ENCODE peak calls at places on chromosomes 1 and 21, in eight cellular contexts. S, D, K, L, G, B, F and E are unnamed samples.

GRCh38 chr1:234230414-234230862 is 142.8 kb upstream of the COA6 start:
- DNase-seq in S (no peak), D (no peak), K (no peak), L (no peak), G (no peak), B (no peak), F (no peak), E (no peak)

GRCh38 chr1:16070640-16071355 is 2.7 kb downstream of the FAM131C start:
- DNase-seq in S (no peak), D (no peak), K (no peak), L (no peak), G (no peak), B (no peak), F (no peak), E (no peak)

GRCh38 chr1:154627247-154628121 is 19.5 kb upstream of the ADAR start:
- DNase-seq in S (peak), D (peak), K (peak), L (peak), G (peak), B (peak), F (peak), E (peak)

GRCh38 chr1:172460177-172460576 is 16.3 kb upstream of the PIGC start:
- DNase-seq in S (no peak), D (no peak), K (no peak), L (no peak), G (no peak), B (no peak), F (no peak), E (no peak)

GRCh38 chr1:228285661-228286504 is 78.0 kb downstream of the OBSCN start:
- DNase-seq in S (no peak), D (no peak), K (peak), L (no peak), G (peak), B (no peak), F (no peak), E (no peak)

GRCh38 chr1:12424793-12425192 is 193.2 kb downstream of the DHRS3 start:
- DNase-seq in S (no peak), D (no peak), K (no peak), L (no peak), G (no peak), B (no peak), F (peak), E (no peak)

GRCh38 chr1:84272401-84272800 is 29.1 kb upstream of the SAMD13 start:
- DNase-seq in S (peak), D (no peak), K (no peak), L (no peak), G (no peak), B (no peak), F (no peak), E (no peak)

GRCh38 chr1:110880708-110881374 is 7.9 kb downstream of the CD53 start:
- DNase-seq in S (no peak), D (no peak), K (no peak), L (no peak), G (no peak), B (peak), F (no peak), E (no peak)

GRCh38 chr1:245378352-245379144 is 223.8 kb downstream of the KIF26B start:
- DNase-seq in S (no peak), D (no peak), K (no peak), L (no peak), G (no peak), B (no peak), F (no peak), E (peak)

GRCh38 chr1:27496604-27497155 is 6.7 kb upstream of the WASF2 start:
- DNase-seq in S (no peak), D (peak), K (no peak), L (peak), G (no peak), B (peak), F (peak), E (peak)

GRCh38 chr1:90370696-90371095 is 346.4 kb downstream of the BARHL2 start:
- DNase-seq in S (no peak), D (no peak), K (no peak), L (no peak), G (no peak), B (no peak), F (no peak), E (no peak)

GRCh38 chr21:29235714-29236197 is 63.0 kb upstream of the BACH1 start:
- DNase-seq in S (no peak), D (no peak), K (no peak), L (no peak), G (no peak), B (no peak), F (no peak), E (no peak)

GRCh38 chr1:35499652-35500176 is 57.5 kb downstream of the KIAA0319L start:
- DNase-seq in S (peak), D (no peak), K (no peak), L (no peak), G (no peak), B (no peak), F (no peak), E (no peak)

GRCh38 chr1:220221670-220222069 is 50.6 kb downstream of the RAB3GAP2 start:
- DNase-seq in S (no peak), D (no peak), K (no peak), L (no peak), G (no peak), B (no peak), F (no peak), E (no peak)

GRCh38 chr1:150126811-150127210 is 22.9 kb upstream of the PLEKHO1 start:
- DNase-seq in S (no peak), D (no peak), K (no peak), L (no peak), G (no peak), B (no peak), F (no peak), E (no peak)

GRCh38 chr21:45528981-45529784 is 13.1 kb downstream of the SLC19A1 start:
- DNase-seq in S (peak), D (no peak), K (no peak), L (no peak), G (no peak), B (no peak), F (no peak), E (peak)

GRCh38 chr1:56360021-56360420 is 219.3 kb downstream of the PLPP3 start:
- DNase-seq in S (no peak), D (no peak), K (no peak), L (no peak), G (no peak), B (no peak), F (peak), E (no peak)

GRCh38 chr1:223708001-223708359 is 4.4 kb upstream of the CAPN2 start:
- DNase-seq in S (peak), D (no peak), K (no peak), L (no peak), G (no peak), B (no peak), F (no peak), E (no peak)

GRCh38 chr21:45872902-45873301 is 108.7 kb upstream of the COL6A1 start:
- DNase-seq in S (no peak), D (no peak), K (peak), L (no peak), G (peak), B (no peak), F (no peak), E (no peak)

GRCh38 chr1:233647083-233647482 is 33.2 kb downstream of the KCNK1 start:
- DNase-seq in S (no peak), D (no peak), K (no peak), L (peak), G (no peak), B (no peak), F (no peak), E (no peak)

GRCh38 chr1:1925437-1926345 is 6.6 kb upstream of the TMEM52 start:
- DNase-seq in S (no peak), D (peak), K (no peak), L (no peak), G (no peak), B (no peak), F (no peak), E (no peak)

GRCh38 chr1:32684167-32684811 is 18.3 kb downstream of the SYNC start:
- DNase-seq in S (peak), D (peak), K (no peak), L (peak), G (no peak), B (no peak), F (peak), E (no peak)

GRCh38 chr1:22978299-22978698 is 5.6 kb upstream of the LACTBL1 start:
- DNase-seq in S (no peak), D (no peak), K (no peak), L (peak), G (no peak), B (no peak), F (peak), E (no peak)

GRCh38 chr1:202806845-202807366 is 1.3 kb downstream of the KDM5B start:
- DNase-seq in S (no peak), D (peak), K (no peak), L (peak), G (peak), B (peak), F (no peak), E (peak)

GRCh38 chr1:179177182-179177581 is 52.3 kb downstream of the ABL2 start:
- DNase-seq in S (no peak), D (no peak), K (no peak), L (peak), G (no peak), B (no peak), F (peak), E (no peak)

GRCh38 chr1:6052543-6053205 is 7.0 kb downstream of the KCNAB2 start:
- DNase-seq in S (peak), D (peak), K (peak), L (peak), G (no peak), B (peak), F (peak), E (peak)

GRCh38 chr1:38025664-38026063 is 13.1 kb downstream of the UTP11 start:
- DNase-seq in S (no peak), D (no peak), K (no peak), L (no peak), G (no peak), B (no peak), F (no peak), E (no peak)

GRCh38 chr1:31564606-31564989 is 11.7 kb upstream of the TINAGL1 start:
- DNase-seq in S (no peak), D (no peak), K (no peak), L (no peak), G (no peak), B (no peak), F (no peak), E (no peak)

DNA sequence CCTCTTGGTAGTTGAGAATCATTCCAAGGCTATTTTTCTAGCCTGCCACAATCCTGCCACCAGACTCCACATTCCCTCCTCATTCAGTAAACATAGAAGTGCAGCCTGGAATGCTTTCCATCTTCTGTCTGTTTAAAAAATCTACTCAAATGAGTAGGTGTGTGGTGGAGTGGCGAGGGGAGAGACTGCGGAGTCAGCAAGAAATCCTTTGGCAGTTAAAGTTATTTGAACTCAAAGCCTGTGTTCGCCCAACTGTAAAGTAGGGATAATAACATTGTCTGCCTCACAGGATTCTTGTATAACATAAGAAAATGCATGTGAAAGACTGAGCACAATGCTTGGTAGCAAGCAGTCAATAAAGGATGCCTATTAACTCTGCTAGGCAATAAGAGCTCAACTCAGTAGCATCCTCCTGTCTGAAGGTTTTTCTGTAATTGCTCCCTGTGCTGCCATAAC is 22.2 kb upstream of the DPT start:
- DNase-seq in S (no peak), D (no peak), K (no peak), L (no peak), G (no peak), B (no peak), F (no peak), E (no peak)
- TF ChIP-seq CTCF in S (no peak), D (no peak), K (no peak), L (no peak), G (no peak), B (no peak), F (no peak), E (no peak)

GRCh38 chr1:116755036-116755435 is 806 bp downstream of the CD2 start:
- DNase-seq in S (no peak), D (no peak), K (no peak), L (no peak), G (no peak), B (no peak), F (no peak), E (no peak)
- H3K4me3 ChIP-seq in S (peak), D (no peak), K (peak), L (no peak), G (no peak), B (no peak), F (no peak), E (no peak)

DNA sequence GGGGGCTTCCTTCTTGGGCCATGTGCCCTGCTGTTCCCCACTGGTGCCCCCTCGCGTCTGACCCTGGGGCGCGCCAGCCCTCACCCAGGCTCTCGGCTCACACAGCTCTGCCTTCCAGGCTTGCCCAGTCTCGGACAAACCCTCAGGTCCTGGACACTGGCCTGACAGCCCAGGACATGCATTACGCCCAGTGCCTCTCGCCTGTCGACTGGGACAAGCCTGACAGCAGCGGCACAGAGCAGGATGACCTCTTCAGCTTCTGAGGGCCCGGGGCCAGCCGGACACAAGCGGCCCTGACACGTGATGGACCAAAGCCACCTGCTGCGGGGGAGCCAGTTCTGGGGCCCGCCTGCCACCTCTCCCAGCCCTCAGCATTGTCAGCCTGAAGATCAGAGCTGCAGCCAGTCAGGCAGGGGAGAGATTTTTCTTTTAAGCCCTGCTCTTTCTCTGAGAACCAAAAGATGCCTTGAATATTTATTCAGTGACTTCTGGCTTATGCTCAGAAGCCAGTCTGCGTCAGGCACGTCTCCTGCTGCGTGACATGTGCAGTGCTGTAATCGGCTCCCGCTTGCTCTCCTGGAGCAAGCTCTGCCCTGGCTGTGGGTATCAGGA is 23.4 kb downstream of the LDLRAP1 start:
- DNase-seq in S (no peak), D (peak), K (peak), L (peak), G (peak), B (no peak), F (peak), E (no peak)
- TF ChIP-seq CTCF in S (no peak), D (no peak), K (no peak), L (peak), G (peak), B (no peak), F (peak), E (no peak)

DNA sequence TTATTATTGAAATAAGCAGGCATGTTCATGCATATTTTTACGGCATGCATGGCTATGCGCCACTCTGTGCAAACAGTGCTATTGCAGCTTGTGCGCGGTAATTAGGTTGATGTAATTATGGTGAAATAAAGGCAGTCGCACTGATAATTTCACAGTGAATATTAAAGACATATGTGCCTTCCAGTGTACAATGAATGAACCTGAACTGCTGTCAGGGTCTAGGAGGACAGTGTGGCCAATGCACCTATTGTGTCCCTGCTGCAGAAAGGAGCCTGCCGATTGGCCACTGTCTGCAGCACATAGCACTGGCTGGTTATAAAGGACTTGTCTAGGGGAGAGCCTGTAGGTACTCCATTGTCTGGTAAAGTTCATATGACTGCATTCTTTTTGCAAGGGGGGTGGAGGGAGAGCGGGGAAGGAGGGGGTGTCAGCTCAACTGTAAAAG is 340.4 kb downstream of the USP25 start:
- DNase-seq in S (no peak), D (no peak), K (no peak), L (peak), G (peak), B (no peak), F (no peak), E (no peak)
- H3K4me3 ChIP-seq in S (peak), D (no peak), K (peak), L (peak), G (peak), B (no peak), F (no peak), E (no peak)

GRCh38 chr1:160806109-160806665 is 10.2 kb downstream of the LY9 start:
- DNase-seq in S (no peak), D (no peak), K (no peak), L (no peak), G (no peak), B (no peak), F (no peak), E (no peak)
- TF ChIP-seq CTCF in S (no peak), D (no peak), K (no peak), L (no peak), G (no peak), B (no peak), F (no peak), E (no peak)

GRCh38 chr1:243421784-243422183 is 165.9 kb downstream of the SDCCAG8 start:
- DNase-seq in S (peak), D (no peak), K (no peak), L (peak), G (peak), B (peak), F (peak), E (no peak)
- H3K4me3 ChIP-seq in S (peak), D (no peak), K (peak), L (peak), G (peak), B (peak), F (no peak), E (no peak)

DNA sequence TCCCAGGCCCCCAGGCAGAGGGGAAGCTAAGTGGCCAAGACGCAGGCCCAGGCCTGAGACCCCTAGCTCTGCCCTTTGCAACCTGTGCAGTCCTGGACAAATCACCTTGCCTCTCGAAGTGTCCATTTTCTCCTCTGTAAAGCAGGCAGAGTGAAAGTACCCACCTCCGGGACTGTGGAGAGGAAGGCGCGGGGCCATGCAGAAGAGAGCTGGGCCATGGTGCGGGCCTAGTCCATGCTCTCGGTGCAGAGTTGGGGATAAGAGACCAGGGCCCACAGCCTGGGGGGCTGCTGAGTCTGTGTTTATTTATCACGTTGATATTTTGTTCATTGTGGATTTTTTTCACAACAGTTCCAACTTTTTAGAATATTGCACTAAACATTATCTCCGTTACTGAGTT is 160.2 kb upstream of the VAMP3 start:
- DNase-seq in S (no peak), D (no peak), K (no peak), L (no peak), G (no peak), B (no peak), F (no peak), E (no peak)
- TF ChIP-seq CTCF in S (no peak), D (no peak), K (no peak), L (no peak), G (no peak), B (no peak), F (no peak), E (no peak)

GRCh38 chr1:212949771-212950170 is 570 bp upstream of the VASH2 start:
- DNase-seq in S (no peak), D (no peak), K (no peak), L (no peak), G (no peak), B (no peak), F (no peak), E (no peak)
- H3K4me3 ChIP-seq in S (peak), D (peak), K (peak), L (peak), G (peak), B (peak), F (peak), E (no peak)

GRCh38 chr21:42688841-42689371 is 35.5 kb downstream of the PDE9A start:
- DNase-seq in S (no peak), D (no peak), K (no peak), L (no peak), G (no peak), B (no peak), F (no peak), E (no peak)
- TF ChIP-seq CTCF in S (no peak), D (no peak), K (no peak), L (no peak), G (no peak), B (no peak), F (no peak), E (no peak)